ENCODE peak calls at places on chromosomes 13 and 19, in eight cellular contexts. K, A, I, V, S, F, T and D are unnamed samples.

GRCh38 chr19:18514800-18515682 is 6.8 kb downstream of the ELL start:
- DNase-seq in I (peak), F (no peak), T (no peak), A (peak), V (peak), K (no peak), S (peak), D (peak)

GRCh38 chr13:22061371-22061805 is 390.5 kb downstream of the FGF9 start:
- DNase-seq in F (peak), A (no peak), V (no peak), S (no peak), I (no peak), T (no peak), K (no peak), D (no peak)

GRCh38 chr13:30818323-30818960 is 83.1 kb downstream of the ALOX5AP start:
- DNase-seq in K (no peak), A (no peak), S (peak), V (peak), F (no peak), I (no peak), T (peak), D (peak)

GRCh38 chr13:27619711-27620376 is 485 bp downstream of the LNX2 start:
- DNase-seq in A (peak), V (no peak), S (peak), I (peak), K (peak), T (no peak), F (peak), D (peak)

GRCh38 chr19:13881692-13882418 is 4.9 kb downstream of the NANOS3 start:
- DNase-seq in T (no peak), V (no peak), S (peak), A (no peak), F (peak), K (no peak), I (peak), D (no peak)

GRCh38 chr19:14563989-14564650 is 7.7 kb downstream of the NDUFB7 start:
- DNase-seq in I (no peak), T (peak), K (peak), V (no peak), A (no peak), S (no peak), F (no peak), D (peak)

GRCh38 chr13:34513526-34513925 is 428.5 kb upstream of the NBEA start:
- DNase-seq in A (no peak), I (no peak), F (no peak), T (no peak), V (no peak), S (peak), K (no peak), D (no peak)

GRCh38 chr19:17753976-17754375 is 2.7 kb downstream of the FCHO1 start:
- DNase-seq in I (no peak), T (no peak), K (no peak), F (no peak), V (no peak), A (no peak), S (no peak), D (no peak)

GRCh38 chr13:108083056-108083455 is 132.3 kb downstream of the LIG4 start:
- DNase-seq in T (peak), S (no peak), F (no peak), K (no peak), A (no peak), I (no peak), V (no peak), D (peak)

GRCh38 chr13:59861676-59862075 is 302.1 kb downstream of the DIAPH3 start:
- DNase-seq in V (no peak), T (no peak), K (no peak), A (no peak), I (no peak), F (no peak), S (no peak), D (no peak)

GRCh38 chr19:31112158-31112557 is 237.1 kb downstream of the TSHZ3 start:
- DNase-seq in F (no peak), K (no peak), S (no peak), A (no peak), T (no peak), V (no peak), I (no peak), D (no peak)

GRCh38 chr19:31111741-31112140 is 237.5 kb downstream of the TSHZ3 start:
- DNase-seq in T (no peak), I (no peak), S (no peak), V (no peak), K (no peak), F (no peak), A (no peak), D (no peak)

GRCh38 chr19:31113250-31113685 is 236.0 kb downstream of the TSHZ3 start:
- DNase-seq in V (no peak), K (no peak), A (no peak), T (no peak), S (peak), I (no peak), F (no peak), D (no peak)

GRCh38 chr19:31109626-31110025 is 239.6 kb downstream of the TSHZ3 start:
- DNase-seq in K (no peak), A (no peak), S (no peak), F (no peak), T (no peak), I (no peak), V (no peak), D (no peak)

GRCh38 chr19:31110331-31110730 is 238.9 kb downstream of the TSHZ3 start:
- DNase-seq in S (peak), I (no peak), T (peak), V (peak), K (no peak), F (no peak), A (no peak), D (peak)
- TF ChIP-seq CTCF in S (peak), I (no peak), T (peak), V (peak), K (no peak), F (no peak), A (no peak), D (no peak)

GRCh38 chr19:23439623-23440022 is 44.4 kb upstream of the ZNF91 start:
- DNase-seq in S (no peak), I (no peak), F (no peak), T (no peak), V (no peak), K (peak), A (no peak), D (no peak)
- TF ChIP-seq CTCF in S (peak), I (no peak), F (no peak), T (no peak), V (no peak), K (peak), A (no peak), D (peak)

DNA sequence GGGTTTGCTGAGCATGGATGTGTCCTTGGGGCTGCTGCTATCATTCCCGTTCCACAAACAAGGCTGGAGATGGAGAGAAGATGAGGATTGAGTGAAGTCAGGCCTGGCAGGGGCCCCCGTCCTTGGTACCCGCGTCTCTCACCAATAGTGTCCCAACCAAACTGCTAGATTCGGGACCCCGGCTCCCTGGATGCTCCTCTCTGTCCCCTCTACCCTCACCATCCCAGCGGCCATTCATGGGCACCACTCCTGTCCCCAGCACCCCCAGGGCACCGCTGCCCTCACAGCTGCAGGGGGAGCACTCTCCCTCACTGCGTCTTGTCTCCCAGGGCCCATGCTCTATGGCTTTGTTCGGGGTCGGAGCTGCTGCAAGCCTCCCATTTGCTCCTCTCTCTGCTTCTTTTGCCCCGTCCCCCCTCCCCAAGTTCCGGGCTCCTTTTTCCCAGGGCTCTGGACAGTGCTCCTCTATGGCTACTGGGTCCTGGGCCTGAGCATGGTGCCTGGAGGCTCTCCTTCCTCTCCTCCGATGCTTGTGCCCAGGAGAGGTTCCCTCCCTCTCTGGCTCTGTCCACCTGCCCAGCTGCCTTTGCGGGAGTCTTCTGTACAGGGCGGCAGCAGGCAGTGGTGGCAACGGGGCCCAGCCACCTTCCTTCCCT is 219.5 kb downstream of the TEX29 start:
- DNase-seq in V (no peak), I (no peak), A (no peak), T (no peak), S (no peak), K (no peak), F (no peak), D (no peak)
- TF ChIP-seq CTCF in V (no peak), I (no peak), A (no peak), T (no peak), S (no peak), K (no peak), F (no peak), D (no peak)

GRCh38 chr13:111630411-111630810 is 310.0 kb downstream of the TEX29 start:
- DNase-seq in K (no peak), A (no peak), I (no peak), F (no peak), T (no peak), S (no peak), V (no peak), D (no peak)
- TF ChIP-seq CTCF in K (no peak), A (no peak), I (no peak), F (no peak), T (no peak), S (no peak), V (no peak), D (no peak)

GRCh38 chr19:50425581-50425980 is 6.8 kb downstream of the SPIB start:
- DNase-seq in K (no peak), A (no peak), I (no peak), F (no peak), V (no peak), S (no peak), T (no peak), D (no peak)

GRCh38 chr19:50428768-50429463 is 3.8 kb upstream of the MYBPC2 start:
- DNase-seq in A (no peak), I (no peak), K (no peak), T (no peak), F (no peak), S (no peak), V (no peak), D (no peak)

GRCh38 chr19:50430888-50431342 is 1.8 kb upstream of the MYBPC2 start:
- DNase-seq in S (no peak), V (no peak), T (no peak), A (no peak), I (no peak), K (no peak), F (no peak), D (no peak)

GRCh38 chr19:50427318-50427925 is 5.3 kb upstream of the MYBPC2 start:
- DNase-seq in S (no peak), T (no peak), V (no peak), K (no peak), A (no peak), I (no peak), F (no peak), D (no peak)

DNA sequence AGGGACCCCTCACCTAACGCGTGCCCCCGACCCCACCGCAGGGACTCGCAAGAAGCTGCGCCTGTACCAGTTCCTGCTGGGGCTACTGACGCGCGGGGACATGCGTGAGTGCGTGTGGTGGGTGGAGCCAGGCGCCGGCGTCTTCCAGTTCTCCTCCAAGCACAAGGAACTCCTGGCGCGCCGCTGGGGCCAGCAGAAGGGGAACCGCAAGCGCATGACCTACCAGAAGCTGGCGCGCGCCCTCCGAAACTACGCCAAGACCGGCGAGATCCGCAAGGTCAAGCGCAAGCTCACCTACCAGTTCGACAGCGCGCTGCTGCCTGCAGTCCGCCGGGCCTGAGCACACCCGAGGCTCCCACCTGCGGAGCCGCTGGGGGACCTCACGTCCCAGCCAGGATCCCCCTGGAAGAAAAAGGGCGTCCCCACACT is 4.7 kb upstream of the MYBPC2 start:
- DNase-seq in K (no peak), V (peak), S (peak), F (peak), I (peak), T (no peak), A (peak), D (no peak)
- TF ChIP-seq CTCF in K (no peak), V (no peak), S (no peak), F (no peak), I (no peak), T (no peak), A (no peak), D (no peak)

DNA sequence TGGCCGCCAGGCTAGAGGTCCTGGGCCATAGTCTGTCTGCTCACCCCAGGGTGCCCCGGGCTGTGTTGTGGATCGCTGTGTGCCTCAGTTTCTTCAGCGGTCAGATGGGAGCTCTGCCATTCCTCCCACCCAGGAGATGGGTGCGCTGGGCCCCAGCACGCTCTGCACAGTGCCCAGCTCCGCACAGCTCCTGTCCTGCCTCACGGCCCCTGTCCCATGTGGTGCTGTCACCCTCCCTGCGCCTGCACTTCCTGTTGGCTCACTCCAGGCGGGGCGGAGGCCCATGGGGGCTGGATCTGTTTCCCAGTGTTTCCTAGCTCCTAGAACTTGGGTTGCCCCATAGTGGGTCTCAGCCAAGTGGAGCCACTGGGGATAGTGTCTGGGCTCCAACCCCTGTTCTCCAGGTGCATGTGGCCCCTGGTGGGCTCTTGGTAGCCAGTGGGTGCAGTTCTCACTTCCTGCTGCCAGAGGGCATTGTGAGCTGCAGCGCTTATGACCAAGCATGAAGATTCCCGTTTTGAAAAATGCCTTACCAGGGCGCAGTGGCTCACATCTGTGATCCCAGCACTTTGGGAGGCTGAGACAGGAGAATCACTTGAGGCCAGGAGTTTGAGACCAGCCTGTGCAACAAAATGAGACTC is 69.8 kb downstream of the KDM4B start:
- DNase-seq in V (no peak), K (peak), F (no peak), T (no peak), A (no peak), S (no peak), I (no peak), D (no peak)
- TF ChIP-seq CTCF in V (peak), K (peak), F (no peak), T (peak), A (peak), S (peak), I (peak), D (peak)

DNA sequence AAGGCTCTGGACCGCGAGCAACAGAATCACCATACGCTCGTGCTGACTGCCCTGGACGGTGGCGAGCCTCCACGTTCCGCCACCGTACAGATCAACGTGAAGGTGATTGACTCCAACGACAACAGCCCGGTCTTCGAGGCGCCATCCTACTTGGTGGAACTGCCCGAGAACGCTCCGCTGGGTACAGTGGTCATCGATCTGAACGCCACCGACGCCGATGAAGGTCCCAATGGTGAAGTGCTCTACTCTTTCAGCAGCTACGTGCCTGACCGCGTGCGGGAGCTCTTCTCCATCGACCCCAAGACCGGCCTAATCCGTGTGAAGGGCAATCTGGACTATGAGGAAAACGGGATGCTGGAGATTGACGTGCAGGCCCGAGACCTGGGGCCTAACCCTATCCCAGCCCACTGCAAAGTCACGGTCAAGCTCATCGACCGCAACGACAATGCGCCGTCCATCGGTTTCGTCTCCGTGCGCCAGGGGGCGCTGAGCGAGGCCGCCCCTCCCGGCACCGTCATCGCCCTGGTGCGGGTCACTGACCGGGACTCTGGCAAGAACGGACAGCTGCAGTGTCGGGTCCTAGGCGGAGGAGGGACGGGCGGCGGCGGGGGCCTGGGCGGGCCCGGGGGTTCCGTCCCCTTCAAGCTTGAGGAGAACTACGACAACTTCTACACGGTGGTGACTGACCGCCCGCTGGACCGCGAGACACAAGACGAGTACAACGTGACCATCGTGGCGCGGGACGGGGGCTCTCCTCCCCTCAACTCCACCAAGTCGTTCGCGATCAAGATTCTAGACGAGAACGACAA is 1.8 kb downstream of the PCDH17 start:
- DNase-seq in S (no peak), I (peak), A (peak), V (peak), K (no peak), T (no peak), F (no peak), D (no peak)
- TF ChIP-seq CTCF in S (peak), I (peak), A (peak), V (peak), K (no peak), T (no peak), F (no peak), D (no peak)

DNA sequence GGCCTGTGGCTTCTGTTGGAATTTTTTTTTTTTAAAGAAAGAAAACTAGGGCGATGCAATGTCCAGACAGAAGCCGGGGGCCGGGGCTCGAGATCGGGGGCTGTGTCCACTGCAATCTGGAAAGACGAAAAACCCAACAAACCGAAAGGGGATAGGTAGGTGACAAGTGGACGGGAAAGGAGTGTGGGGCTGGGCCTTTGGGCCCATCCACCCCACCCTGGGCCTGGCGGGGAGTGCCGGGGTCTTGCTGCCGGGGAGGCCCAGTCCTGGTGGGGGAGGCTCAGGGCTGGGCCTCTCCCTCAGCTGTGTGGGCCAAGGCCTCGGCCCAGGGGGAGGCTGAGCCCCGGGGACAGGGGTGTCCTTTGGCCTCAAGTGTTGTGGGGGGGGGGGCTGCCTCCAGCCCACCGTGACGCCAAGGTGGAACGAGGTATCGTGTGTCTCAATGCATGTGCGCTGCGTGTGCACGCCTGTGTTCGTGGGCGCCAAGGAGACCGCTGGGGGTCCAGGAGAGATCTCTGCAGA is 17.4 kb downstream of the PRKCSH start:
- DNase-seq in A (no peak), I (no peak), F (no peak), K (no peak), S (no peak), T (no peak), V (no peak), D (no peak)
- TF ChIP-seq CTCF in A (no peak), I (no peak), F (no peak), K (no peak), S (no peak), T (no peak), V (no peak), D (no peak)

GRCh38 chr19:1284293-1284978 is 1.2 kb upstream of the EFNA2 start:
- DNase-seq in K (no peak), A (peak), F (no peak), T (no peak), S (no peak), V (no peak), I (no peak), D (no peak)

GRCh38 chr19:1284979-1285736 is 515 bp upstream of the EFNA2 start:
- DNase-seq in F (no peak), S (no peak), V (peak), I (no peak), K (no peak), A (peak), T (no peak), D (no peak)

GRCh38 chr19:1286451-1286858 is 782 bp downstream of the EFNA2 start:
- DNase-seq in A (no peak), I (no peak), T (no peak), F (no peak), K (no peak), S (no peak), V (no peak), D (no peak)

GRCh38 chr19:1286859-1287621 is 1.4 kb downstream of the EFNA2 start:
- DNase-seq in S (no peak), I (no peak), V (no peak), F (no peak), A (no peak), K (no peak), T (no peak), D (no peak)

GRCh38 chr19:1285737-1286360 is at the start of gene EFNA2:
- DNase-seq in V (peak), S (no peak), A (no peak), K (no peak), T (no peak), I (no peak), F (no peak), D (no peak)
- TF ChIP-seq CTCF in V (no peak), S (no peak), A (no peak), K (no peak), T (no peak), I (no peak), F (no peak), D (no peak)